ENCODE peak calls at places on chromosomes 3 and 15, in eight cellular contexts. R is IMR-90; E is CD8-positive, alpha-beta T cell; K is neural progenitor cell; H is lower lobe of right lung; T is breast epithelium; N is PC-3; Q is adrenal gland. G is an unnamed sample.
A peak's percentile ranks its signal among the peaks of the same experiment; 100 is the strongest.

GRCh38 chr3:181629029-181629428 is 82.7 kb upstream of the SOX2 start:
- DNase-seq in E (no peak), K (no peak), N (peak; percentile 43), H (no peak), Q (no peak), T (no peak), R (peak; percentile 2), G (no peak)

GRCh38 chr3:31377045-31377642 is 155.6 kb upstream of the STT3B start:
- DNase-seq in E (no peak), H (no peak), Q (no peak), K (no peak), T (no peak), R (peak; percentile 88), N (peak; percentile 98), G (no peak)

GRCh38 chr3:128163432-128163831 is 10.2 kb downstream of the EEFSEC start:
- DNase-seq in H (no peak), K (no peak), E (no peak), Q (no peak), N (no peak), T (no peak), R (no peak), G (no peak)

GRCh38 chr3:185057829-185058228 is 95.0 kb downstream of the C3orf70 start:
- DNase-seq in Q (no peak), K (no peak), T (no peak), N (no peak), E (no peak), R (no peak), H (no peak), G (no peak)

GRCh38 chr15:89436560-89437311 is 59.6 kb downstream of the RHCG start:
- DNase-seq in N (peak; percentile 9), T (no peak), K (no peak), E (no peak), H (no peak), R (no peak), Q (no peak), G (no peak)

GRCh38 chr3:126129408-126129891 is 45.5 kb upstream of the SLC41A3 start:
- DNase-seq in N (peak; percentile 81), E (no peak), K (no peak), T (peak; percentile 73), Q (peak; percentile 92), R (peak; percentile 9), H (peak; percentile 76), G (no peak)

GRCh38 chr3:149813367-149814281 is 609 bp downstream of the RNF13 start:
- DNase-seq in Q (peak; percentile 44), R (peak; percentile 47), H (no peak), K (peak; percentile 64), E (no peak), N (peak; percentile 61), T (no peak), G (no peak)

GRCh38 chr3:148466143-148466542 is 231.6 kb upstream of the AGTR1 start:
- DNase-seq in R (peak; percentile 73), Q (no peak), E (no peak), K (no peak), T (no peak), N (peak; percentile 37), H (no peak), G (no peak)

GRCh38 chr15:45148076-45149059 is 18.6 kb downstream of the DUOX1 start:
- DNase-seq in N (peak; percentile 71), T (no peak), Q (no peak), R (no peak), K (no peak), E (no peak), H (no peak), G (no peak)

GRCh38 chr3:29823233-29823632 is 542.4 kb downstream of the RBMS3 start:
- DNase-seq in H (no peak), Q (no peak), T (no peak), R (no peak), N (no peak), E (no peak), K (no peak), G (no peak)

GRCh38 chr3:32500880-32501784 is 1.5 kb downstream of the CMTM6 start:
- DNase-seq in K (no peak), E (no peak), T (no peak), R (no peak), Q (no peak), H (peak; percentile 69), N (no peak), G (no peak)

GRCh38 chr15:25717116-25717755 is 145.9 kb downstream of the ATP10A start:
- DNase-seq in K (no peak), N (no peak), Q (no peak), H (no peak), E (no peak), T (no peak), R (peak; percentile 53), G (no peak)

GRCh38 chr15:66269326-66270090 is 16.0 kb upstream of the MEGF11 start:
- DNase-seq in E (no peak), N (peak; percentile 82), K (peak; percentile 38), T (no peak), Q (peak; percentile 86), R (peak; percentile 71), H (no peak), G (no peak)

DNA sequence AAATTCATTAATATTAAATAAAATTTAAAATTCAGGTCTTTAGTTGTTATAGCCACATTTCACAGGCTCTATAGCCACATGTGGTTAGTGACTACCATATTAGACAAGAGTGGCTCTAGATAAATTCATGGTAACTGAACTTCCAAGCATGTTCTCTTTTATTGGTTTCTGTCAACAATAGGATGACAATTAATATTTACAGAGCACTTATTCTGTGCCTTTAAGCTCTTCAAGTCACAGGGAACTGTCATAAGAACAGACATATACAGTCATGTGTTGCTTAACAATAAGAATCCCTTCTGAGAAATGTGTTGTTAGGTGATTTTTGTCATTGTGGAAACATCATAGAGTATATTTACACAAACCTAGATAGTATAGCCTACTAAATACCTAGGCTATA is 38.8 kb upstream of the SLC25A36 start:
- DNase-seq in T (no peak), H (no peak), Q (no peak), K (no peak), R (no peak), N (no peak), E (no peak), G (no peak)
- H3K36me3 ChIP-seq in T (no peaks in the 10 kb centered on the region), H (no peaks in the 10 kb centered on the region), Q (no peaks in the 10 kb centered on the region), K (no peaks in the 10 kb centered on the region), R (no peaks in the 10 kb centered on the region), N (no peaks in the 10 kb centered on the region), E (no peaks in the 10 kb centered on the region), G (no peaks in the 10 kb centered on the region)

GRCh38 chr3:109336272-109336957 is 931 bp downstream of the DPPA4 start:
- DNase-seq in R (peak; percentile 7), H (no peak), K (peak; percentile 77), Q (peak; percentile 26), E (peak; percentile 0), T (no peak), N (no peak), G (no peak)
- H3K4me3 ChIP-seq in R (peak overlapping the region; percentile 24), H (peak overlapping the region; percentile 34), K (peak overlapping the region; percentile 78), Q (peak overlapping the region; percentile 52), E (peak overlapping the region; percentile 31), T (peak overlapping the region; percentile 34), N (no peak overlapping the region), G (no peak overlapping the region)

GRCh38 chr15:70477750-70478250 is 285.6 kb downstream of the UACA start:
- DNase-seq in K (no peak), Q (no peak), H (no peak), N (no peak), E (no peak), R (no peak), T (no peak), G (no peak)
- H3K4me1 ChIP-seq in K (no peaks in the 10 kb centered on the region), Q (no peaks in the 10 kb centered on the region), H (peaks cover 50% of the 10 kb centered on the region), N (peaks cover 22% of the 10 kb centered on the region), E (peaks cover 47% of the 10 kb centered on the region), R (peaks cover 16% of the 10 kb centered on the region), T (peaks cover 5% of the 10 kb centered on the region), G (peaks cover 22% of the 10 kb centered on the region)

GRCh38 chr3:132535575-132536441 is 61.3 kb upstream of the ACKR4 start:
- DNase-seq in R (peak; percentile 90), H (no peak), T (no peak), N (peak; percentile 71), K (peak; percentile 72), E (peak; percentile 32), Q (peak; percentile 78), G (no peak)

GRCh38 chr3:132536442-132537153 is 60.5 kb upstream of the ACKR4 start:
- DNase-seq in Q (no peak), E (no peak), R (peak; percentile 18), N (no peak), K (no peak), H (no peak), T (no peak), G (no peak)

GRCh38 chr3:132539681-132540080 is 57.4 kb upstream of the ACKR4 start:
- DNase-seq in T (no peak), H (no peak), E (no peak), R (no peak), Q (no peak), K (no peak), N (no peak), G (no peak)

GRCh38 chr3:132538072-132538471 is 59.0 kb upstream of the ACKR4 start:
- DNase-seq in T (no peak), K (no peak), N (no peak), H (no peak), R (no peak), Q (no peak), E (no peak), G (no peak)

GRCh38 chr3:132537297-132537696 is 59.8 kb upstream of the ACKR4 start:
- DNase-seq in H (no peak), T (no peak), R (no peak), E (no peak), K (no peak), N (no peak), Q (no peak), G (no peak)
- H3K36me3 ChIP-seq in H (peaks cover 78% of the 10 kb centered on the region), T (no peaks in the 10 kb centered on the region), R (peaks cover 21% of the 10 kb centered on the region), E (peaks cover 34% of the 10 kb centered on the region), K (no peaks in the 10 kb centered on the region), N (no peaks in the 10 kb centered on the region), Q (peaks cover 26% of the 10 kb centered on the region), G (peaks cover 92% of the 10 kb centered on the region)

DNA sequence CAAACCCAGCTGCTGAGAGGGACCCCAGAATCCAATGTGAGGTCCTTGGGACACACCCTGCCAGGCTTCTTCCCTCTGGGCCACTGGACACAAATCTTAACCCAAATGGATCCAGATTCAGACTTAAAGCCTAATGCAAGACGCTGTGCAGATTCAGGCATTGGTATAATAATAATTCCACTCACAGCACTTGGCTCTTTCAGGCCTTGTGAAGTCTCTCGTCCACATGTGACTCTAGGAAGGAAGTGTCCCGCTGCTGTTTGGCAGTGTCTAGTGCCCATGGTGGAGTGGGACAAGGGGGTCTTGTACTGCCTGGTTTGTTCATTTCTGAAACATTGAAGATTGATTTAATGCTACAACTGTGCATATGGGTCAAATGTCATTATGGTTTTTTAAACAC is 14.3 kb upstream of the ARHGAP31 start:
- DNase-seq in R (no peak), Q (no peak), H (no peak), K (no peak), N (no peak), T (no peak), E (no peak), G (no peak)
- H3K4me3 ChIP-seq in R (no peak overlapping the region), Q (no peak overlapping the region), H (no peak overlapping the region), K (no peak overlapping the region), N (no peak overlapping the region), T (no peak overlapping the region), E (no peak overlapping the region), G (no peak overlapping the region)

GRCh38 chr3:129836381-129837056 is 57.0 kb downstream of the TMCC1 start:
- DNase-seq in H (no peak), E (no peak), N (no peak), Q (no peak), R (peak; percentile 15), K (peak; percentile 68), T (no peak), G (no peak)
- H3K4me1 ChIP-seq in H (peaks cover 13% of the 10 kb centered on the region), E (peaks cover 8% of the 10 kb centered on the region), N (peaks cover 7% of the 10 kb centered on the region), Q (no peaks in the 10 kb centered on the region), R (peaks cover 3% of the 10 kb centered on the region), K (peaks cover 43% of the 10 kb centered on the region), T (no peaks in the 10 kb centered on the region), G (no peaks in the 10 kb centered on the region)

GRCh38 chr3:37054370-37054769 is 61.1 kb downstream of the MLH1 start:
- DNase-seq in Q (no peak), N (peak; percentile 63), R (peak; percentile 46), E (no peak), T (no peak), H (no peak), K (no peak), G (no peak)
- H3K36me3 ChIP-seq in Q (peaks cover 78% of the 10 kb centered on the region), N (peaks cover 57% of the 10 kb centered on the region), R (peaks cover 40% of the 10 kb centered on the region), E (peaks cover 30% of the 10 kb centered on the region), T (peaks cover 5% of the 10 kb centered on the region), H (peaks cover 92% of the 10 kb centered on the region), K (peaks cover 6% of the 10 kb centered on the region), G (peaks cover 35% of the 10 kb centered on the region)

G was measured in esophagus squamous epithelium.